ENCODE peak calls at places on chromosome 15, in nine cellular contexts. One of them, this sample, is unnamed.

GRCh38 chr15:25691544-25692430 is 171.3 kb downstream of the ATP10A start:
- DNase-seq in CD4-positive, alpha-beta T cell: no peak
- DNase-seq in AG09319: no peak
- DNase-seq in H9: no peak
- DNase-seq in adrenal gland: no peak
- DNase-seq in HFF-Myc: no peak
- DNase-seq in Calu3: no peak
- DNase-seq in kidney epithelial cell: no peak
- DNase-seq in AG04450: no peak
- DNase-seq in this sample: no peak

GRCh38 chr15:58545307-58546065 is 113.7 kb downstream of the LIPC start:
- DNase-seq in kidney epithelial cell: no peak
- DNase-seq in Calu3: no peak
- DNase-seq in adrenal gland: no peak
- DNase-seq in AG04450: no peak
- DNase-seq in CD4-positive, alpha-beta T cell: no peak
- DNase-seq in H9: no peak
- DNase-seq in HFF-Myc: no peak
- DNase-seq in AG09319: no peak
- DNase-seq in this sample: peak

GRCh38 chr15:44676676-44677075 is 13.2 kb upstream of the SPG11 start:
- DNase-seq in adrenal gland: no peak
- DNase-seq in AG09319: no peak
- DNase-seq in CD4-positive, alpha-beta T cell: no peak
- DNase-seq in Calu3: no peak
- DNase-seq in AG04450: no peak
- DNase-seq in H9: no peak
- DNase-seq in HFF-Myc: no peak
- DNase-seq in kidney epithelial cell: no peak
- DNase-seq in this sample: peak

GRCh38 chr15:47711654-47712053 is 5.7 kb upstream of the SEMA6D start:
- DNase-seq in H9: no peak
- DNase-seq in AG09319: no peak
- DNase-seq in AG04450: no peak
- DNase-seq in Calu3: no peak
- DNase-seq in kidney epithelial cell: no peak
- DNase-seq in HFF-Myc: no peak
- DNase-seq in adrenal gland: no peak
- DNase-seq in CD4-positive, alpha-beta T cell: no peak
- DNase-seq in this sample: no peak

GRCh38 chr15:51680316-51680715 is 987 bp upstream of the SCG3 start:
- DNase-seq in AG04450: no peak
- DNase-seq in HFF-Myc: no peak
- DNase-seq in kidney epithelial cell: no peak
- DNase-seq in CD4-positive, alpha-beta T cell: no peak
- DNase-seq in Calu3: no peak
- DNase-seq in AG09319: no peak
- DNase-seq in adrenal gland: no peak
- DNase-seq in H9: no peak
- DNase-seq in this sample: no peak

GRCh38 chr15:75431682-75432081 is 19.8 kb downstream of the SIN3A start:
- DNase-seq in HFF-Myc: no peak
- DNase-seq in Calu3: no peak
- DNase-seq in AG04450: no peak
- DNase-seq in AG09319: no peak
- DNase-seq in adrenal gland: no peak
- DNase-seq in CD4-positive, alpha-beta T cell: no peak
- DNase-seq in H9: no peak
- DNase-seq in kidney epithelial cell: no peak
- DNase-seq in this sample: no peak

GRCh38 chr15:40038267-40038653 is 721 bp downstream of the SRP14 start:
- DNase-seq in Calu3: no peak
- DNase-seq in AG04450: no peak
- DNase-seq in AG09319: no peak
- DNase-seq in HFF-Myc: no peak
- DNase-seq in H9: no peak
- DNase-seq in kidney epithelial cell: no peak
- DNase-seq in CD4-positive, alpha-beta T cell: no peak
- DNase-seq in adrenal gland: peak
- DNase-seq in this sample: no peak

GRCh38 chr15:94231728-94232086 is 346 bp downstream of the MCTP2 start:
- DNase-seq in AG09319: no peak
- DNase-seq in AG04450: no peak
- DNase-seq in kidney epithelial cell: no peak
- DNase-seq in adrenal gland: no peak
- DNase-seq in CD4-positive, alpha-beta T cell: no peak
- DNase-seq in HFF-Myc: no peak
- DNase-seq in Calu3: no peak
- DNase-seq in H9: no peak
- DNase-seq in this sample: peak

GRCh38 chr15:98718426-98719168 is 70.3 kb downstream of the IGF1R start:
- DNase-seq in AG09319: no peak
- DNase-seq in adrenal gland: no peak
- DNase-seq in Calu3: no peak
- DNase-seq in H9: no peak
- DNase-seq in kidney epithelial cell: no peak
- DNase-seq in AG04450: no peak
- DNase-seq in CD4-positive, alpha-beta T cell: no peak
- DNase-seq in HFF-Myc: no peak
- DNase-seq in this sample: no peak

GRCh38 chr15:75578206-75578947 is 738 bp downstream of the PTPN9 start:
- DNase-seq in AG09319: no peak
- DNase-seq in H9: peak
- DNase-seq in Calu3: peak
- DNase-seq in kidney epithelial cell: no peak
- DNase-seq in HFF-Myc: no peak
- DNase-seq in AG04450: no peak
- DNase-seq in adrenal gland: no peak
- DNase-seq in CD4-positive, alpha-beta T cell: peak
- DNase-seq in this sample: peak

GRCh38 chr15:35937380-35937779 is 391.4 kb upstream of the DPH6 start:
- DNase-seq in AG09319: no peak
- DNase-seq in kidney epithelial cell: no peak
- DNase-seq in H9: no peak
- DNase-seq in CD4-positive, alpha-beta T cell: no peak
- DNase-seq in Calu3: no peak
- DNase-seq in AG04450: no peak
- DNase-seq in HFF-Myc: no peak
- DNase-seq in adrenal gland: no peak
- DNase-seq in this sample: no peak

GRCh38 chr15:44726568-44727461 is 9.5 kb upstream of the TRIM69 start:
- DNase-seq in kidney epithelial cell: peak
- DNase-seq in AG04450: peak
- DNase-seq in adrenal gland: peak
- DNase-seq in H9: peak
- DNase-seq in Calu3: peak
- DNase-seq in CD4-positive, alpha-beta T cell: peak
- DNase-seq in AG09319: peak
- DNase-seq in HFF-Myc: peak
- DNase-seq in this sample: peak

GRCh38 chr15:100596792-100597191 is 5.2 kb downstream of the LINS1 start:
- DNase-seq in AG04450: no peak
- DNase-seq in adrenal gland: no peak
- DNase-seq in CD4-positive, alpha-beta T cell: peak
- DNase-seq in Calu3: no peak
- DNase-seq in HFF-Myc: no peak
- DNase-seq in AG09319: no peak
- DNase-seq in kidney epithelial cell: no peak
- DNase-seq in H9: no peak
- DNase-seq in this sample: peak

GRCh38 chr15:77022646-77023575 is 28.0 kb downstream of the PSTPIP1 start:
- DNase-seq in AG04450: no peak
- DNase-seq in CD4-positive, alpha-beta T cell: no peak
- DNase-seq in HFF-Myc: no peak
- DNase-seq in Calu3: no peak
- DNase-seq in AG09319: no peak
- DNase-seq in kidney epithelial cell: no peak
- DNase-seq in adrenal gland: no peak
- DNase-seq in H9: peak
- DNase-seq in this sample: no peak

GRCh38 chr15:78425643-78426042 is 12.4 kb upstream of the IREB2 start:
- DNase-seq in AG09319: no peak
- DNase-seq in HFF-Myc: no peak
- DNase-seq in AG04450: no peak
- DNase-seq in adrenal gland: no peak
- DNase-seq in kidney epithelial cell: no peak
- DNase-seq in Calu3: no peak
- DNase-seq in CD4-positive, alpha-beta T cell: no peak
- DNase-seq in H9: no peak
- DNase-seq in this sample: no peak

GRCh38 chr15:91413142-91413541 is 313.1 kb downstream of the SV2B start:
- DNase-seq in adrenal gland: no peak
- DNase-seq in AG09319: no peak
- DNase-seq in Calu3: no peak
- DNase-seq in HFF-Myc: no peak
- DNase-seq in kidney epithelial cell: no peak
- DNase-seq in CD4-positive, alpha-beta T cell: no peak
- DNase-seq in H9: no peak
- DNase-seq in AG04450: no peak
- DNase-seq in this sample: no peak

GRCh38 chr15:88487176-88487795 is 19.8 kb downstream of the MRPS11 start:
- DNase-seq in H9: no peak
- DNase-seq in Calu3: no peak
- DNase-seq in CD4-positive, alpha-beta T cell: no peak
- DNase-seq in kidney epithelial cell: no peak
- DNase-seq in adrenal gland: no peak
- DNase-seq in AG04450: no peak
- DNase-seq in HFF-Myc: no peak
- DNase-seq in AG09319: no peak
- DNase-seq in this sample: no peak
- TF ChIP-seq CTCF in H9: peak
- TF ChIP-seq CTCF in Calu3: no peak
- TF ChIP-seq CTCF in CD4-positive, alpha-beta T cell: no peak
- TF ChIP-seq CTCF in kidney epithelial cell: no peak
- TF ChIP-seq CTCF in adrenal gland: no peak
- TF ChIP-seq CTCF in AG04450: no peak
- TF ChIP-seq CTCF in HFF-Myc: no peak
- TF ChIP-seq CTCF in AG09319: no peak
- TF ChIP-seq CTCF in this sample: no peak

GRCh38 chr15:59736181-59736580 is 47.1 kb upstream of the BNIP2 start:
- DNase-seq in kidney epithelial cell: no peak
- DNase-seq in Calu3: no peak
- DNase-seq in AG04450: no peak
- DNase-seq in H9: peak
- DNase-seq in AG09319: no peak
- DNase-seq in adrenal gland: no peak
- DNase-seq in HFF-Myc: no peak
- DNase-seq in CD4-positive, alpha-beta T cell: no peak
- DNase-seq in this sample: no peak
- TF ChIP-seq CTCF in kidney epithelial cell: no peak
- TF ChIP-seq CTCF in Calu3: no peak
- TF ChIP-seq CTCF in AG04450: peak
- TF ChIP-seq CTCF in H9: peak
- TF ChIP-seq CTCF in AG09319: no peak
- TF ChIP-seq CTCF in adrenal gland: no peak
- TF ChIP-seq CTCF in HFF-Myc: no peak
- TF ChIP-seq CTCF in CD4-positive, alpha-beta T cell: no peak
- TF ChIP-seq CTCF in this sample: no peak

DNA sequence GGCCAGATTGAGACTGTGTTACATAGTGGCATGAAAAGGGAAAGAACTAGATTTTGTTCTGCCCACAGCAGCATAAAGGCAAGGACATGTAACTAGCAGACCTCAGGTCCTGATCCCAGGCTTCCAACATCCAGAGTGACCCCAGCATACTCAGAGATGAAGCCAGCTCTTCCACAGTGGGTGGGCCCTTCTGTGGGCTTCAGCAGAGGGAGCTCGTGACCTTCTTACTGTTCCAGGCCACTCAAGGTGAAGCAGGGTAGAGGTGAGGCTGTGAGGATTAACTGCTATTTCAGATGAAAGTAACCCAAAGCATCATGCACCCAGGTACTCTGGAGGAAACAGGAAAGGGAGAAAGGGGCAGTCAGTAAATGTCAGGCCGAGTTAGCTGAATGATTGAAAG is 905 bp upstream of the SLC24A1 start:
- DNase-seq in kidney epithelial cell: no peak
- DNase-seq in HFF-Myc: no peak
- DNase-seq in adrenal gland: no peak
- DNase-seq in H9: no peak
- DNase-seq in AG09319: no peak
- DNase-seq in Calu3: no peak
- DNase-seq in AG04450: no peak
- DNase-seq in CD4-positive, alpha-beta T cell: no peak
- DNase-seq in this sample: no peak
- TF ChIP-seq CTCF in kidney epithelial cell: no peak
- TF ChIP-seq CTCF in HFF-Myc: no peak
- TF ChIP-seq CTCF in adrenal gland: no peak
- TF ChIP-seq CTCF in H9: no peak
- TF ChIP-seq CTCF in AG09319: no peak
- TF ChIP-seq CTCF in Calu3: no peak
- TF ChIP-seq CTCF in AG04450: no peak
- TF ChIP-seq CTCF in CD4-positive, alpha-beta T cell: no peak
- TF ChIP-seq CTCF in this sample: no peak

GRCh38 chr15:43186003-43186353 is 775 bp downstream of the CCNDBP1 start:
- DNase-seq in adrenal gland: peak
- DNase-seq in HFF-Myc: no peak
- DNase-seq in kidney epithelial cell: no peak
- DNase-seq in AG04450: no peak
- DNase-seq in CD4-positive, alpha-beta T cell: no peak
- DNase-seq in Calu3: peak
- DNase-seq in AG09319: no peak
- DNase-seq in H9: no peak
- DNase-seq in this sample: no peak
- TF ChIP-seq CTCF in adrenal gland: no peak
- TF ChIP-seq CTCF in HFF-Myc: no peak
- TF ChIP-seq CTCF in kidney epithelial cell: no peak
- TF ChIP-seq CTCF in AG04450: no peak
- TF ChIP-seq CTCF in CD4-positive, alpha-beta T cell: no peak
- TF ChIP-seq CTCF in Calu3: no peak
- TF ChIP-seq CTCF in AG09319: no peak
- TF ChIP-seq CTCF in H9: no peak
- TF ChIP-seq CTCF in this sample: peak

DNA sequence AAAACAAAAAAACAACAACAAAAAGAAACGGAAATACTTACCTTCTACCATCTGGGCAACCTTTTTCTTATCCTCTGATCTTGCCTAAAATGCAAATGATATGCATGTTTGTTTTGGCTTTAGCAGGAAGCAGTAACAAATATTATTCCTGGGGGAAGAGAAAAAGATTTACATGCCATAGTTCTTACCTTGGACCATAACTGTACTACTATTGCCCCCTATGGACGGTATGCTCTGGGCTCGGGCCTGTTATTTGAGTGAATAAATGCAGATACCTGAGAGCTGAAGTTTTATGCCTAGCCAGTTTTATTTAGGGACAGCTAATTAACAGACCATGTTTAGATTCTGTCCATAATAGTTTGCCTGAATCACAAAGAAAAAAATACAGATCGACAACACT is 12.6 kb upstream of the STARD5 start:
- DNase-seq in Calu3: peak
- DNase-seq in kidney epithelial cell: no peak
- DNase-seq in AG09319: no peak
- DNase-seq in H9: no peak
- DNase-seq in adrenal gland: no peak
- DNase-seq in HFF-Myc: no peak
- DNase-seq in AG04450: no peak
- DNase-seq in CD4-positive, alpha-beta T cell: peak
- DNase-seq in this sample: no peak
- TF ChIP-seq CTCF in Calu3: peak
- TF ChIP-seq CTCF in kidney epithelial cell: peak
- TF ChIP-seq CTCF in AG09319: peak
- TF ChIP-seq CTCF in H9: peak
- TF ChIP-seq CTCF in adrenal gland: peak
- TF ChIP-seq CTCF in HFF-Myc: peak
- TF ChIP-seq CTCF in AG04450: peak
- TF ChIP-seq CTCF in CD4-positive, alpha-beta T cell: peak
- TF ChIP-seq CTCF in this sample: peak